ENCODE peak calls at places on chromosomes 4 and X, in four cellular contexts. C is K562, Y is HCT116, R is upper lobe of left lung. Z is an unnamed sample.

GRCh38 chr4:181776655-181777054 is 466.5 kb upstream of the TENM3 start:
- DNase-seq in Y (no peak), R (no peak), C (no peak), Z (no peak)

GRCh38 chrX:107654778-107655761 is 26.8 kb downstream of the PRPS1 start:
- DNase-seq in R (peak; percentile 41), C (peak; percentile 57), Y (peak; percentile 34), Z (no peak)

GRCh38 chrX:9997524-9997923 is 30.4 kb downstream of the CLDN34 start:
- DNase-seq in C (no peak), R (no peak), Y (no peak), Z (no peak)

GRCh38 chr4:85543832-85544231 is 68.9 kb downstream of the ARHGAP24 start:
- DNase-seq in Y (no peak), R (no peak), C (no peak), Z (no peak)

GRCh38 chrX:72540318-72540717 is 32.3 kb downstream of the HDAC8 start:
- DNase-seq in Y (no peak), R (no peak), C (peak; percentile 13), Z (no peak)

GRCh38 chr4:44326716-44327115 is 121.9 kb downstream of the KCTD8 start:
- DNase-seq in Y (no peak), C (no peak), R (no peak), Z (no peak)

GRCh38 chr4:7186081-7186480 is 6.3 kb upstream of the SORCS2 start:
- DNase-seq in R (no peak), C (peak; percentile 60), Y (no peak), Z (no peak)

GRCh38 chr4:88616275-88616996 is 24.2 kb downstream of the HERC3 start:
- DNase-seq in Y (no peak), C (no peak), R (no peak), Z (no peak)

GRCh38 chr4:139839664-139840063 is 174.0 kb downstream of the MGST2 start:
- DNase-seq in Y (no peak), R (no peak), C (no peak), Z (no peak)

GRCh38 chr4:155854597-155855226 is 11.4 kb downstream of the ASIC5 start:
- DNase-seq in Y (no peak), R (no peak), C (no peak), Z (no peak)

GRCh38 chr4:1723131-1723801 is 1.9 kb downstream of the TACC3 start:
- DNase-seq in Y (no peak), R (no peak), C (no peak), Z (no peak)

GRCh38 chr4:106647451-106647850 is 278.9 kb upstream of the GIMD1 start:
- DNase-seq in C (no peak), Y (no peak), R (no peak), Z (no peak)

GRCh38 chrX:115058276-115058675 is 40.9 kb upstream of the IL13RA2 start:
- DNase-seq in C (no peak), R (no peak), Y (no peak), Z (no peak)

GRCh38 chr4:143617994-143618679 is 82.3 kb downstream of the FREM3 start:
- DNase-seq in R (no peak), Y (no peak), C (no peak), Z (no peak)

GRCh38 chrX:19554786-19555185 is 39.5 kb upstream of the MAP3K15 start:
- DNase-seq in Y (no peak), C (no peak), R (no peak), Z (no peak)

GRCh38 chr4:8414377-8414776 is 26.1 kb downstream of the ACOX3 start:
- DNase-seq in C (no peak), Y (no peak), R (no peak), Z (no peak)

GRCh38 chr4:153676491-153676890 is 7.6 kb upstream of the TLR2 start:
- DNase-seq in C (no peak), Y (no peak), R (no peak), Z (no peak)
- TF ChIP-seq POLR2AphosphoS5 in C (no peak), Y (no peak), R (no peak), Z (no peak)

DNA sequence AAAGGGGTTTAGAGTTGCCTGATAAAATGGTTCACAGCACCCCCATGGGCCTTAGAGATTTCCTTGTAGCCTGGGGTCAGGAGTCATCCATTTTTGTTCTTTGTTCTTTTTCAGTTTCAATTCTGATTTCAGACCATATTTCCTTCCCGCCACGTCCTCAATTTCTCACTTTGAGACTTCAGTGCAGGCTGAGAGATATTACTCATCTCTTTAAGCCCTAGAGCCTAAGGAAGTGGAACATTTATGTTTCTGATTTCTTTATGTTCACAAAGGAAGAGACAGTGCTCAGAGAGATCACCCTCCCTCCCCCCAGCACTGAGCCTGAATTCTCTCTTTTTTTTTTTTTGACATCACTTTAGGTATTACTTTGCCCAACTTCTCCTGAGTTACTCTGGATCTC is 56.3 kb downstream of the MSN start:
- DNase-seq in Y (no peak), C (no peak), R (no peak), Z (peak; percentile 22)
- TF ChIP-seq POLR2AphosphoS5 in Y (no peak), C (no peak), R (no peak), Z (no peak)

GRCh38 chr4:54217642-54218486 is 11.2 kb upstream of the PDGFRA start:
- DNase-seq in C (peak; percentile 80), R (no peak), Y (peak; percentile 71), Z (no peak)
- TF ChIP-seq POLR2AphosphoS5 in C (no peak), R (peak; percentile 18), Y (no peak), Z (no peak)

GRCh38 chr4:185532327-185532726 is 3.0 kb downstream of the PDLIM3 start:
- DNase-seq in C (no peak), Y (no peak), R (no peak), Z (no peak)
- TF ChIP-seq POLR2AphosphoS5 in C (no peak), Y (no peak), R (no peak), Z (no peak)

DNA sequence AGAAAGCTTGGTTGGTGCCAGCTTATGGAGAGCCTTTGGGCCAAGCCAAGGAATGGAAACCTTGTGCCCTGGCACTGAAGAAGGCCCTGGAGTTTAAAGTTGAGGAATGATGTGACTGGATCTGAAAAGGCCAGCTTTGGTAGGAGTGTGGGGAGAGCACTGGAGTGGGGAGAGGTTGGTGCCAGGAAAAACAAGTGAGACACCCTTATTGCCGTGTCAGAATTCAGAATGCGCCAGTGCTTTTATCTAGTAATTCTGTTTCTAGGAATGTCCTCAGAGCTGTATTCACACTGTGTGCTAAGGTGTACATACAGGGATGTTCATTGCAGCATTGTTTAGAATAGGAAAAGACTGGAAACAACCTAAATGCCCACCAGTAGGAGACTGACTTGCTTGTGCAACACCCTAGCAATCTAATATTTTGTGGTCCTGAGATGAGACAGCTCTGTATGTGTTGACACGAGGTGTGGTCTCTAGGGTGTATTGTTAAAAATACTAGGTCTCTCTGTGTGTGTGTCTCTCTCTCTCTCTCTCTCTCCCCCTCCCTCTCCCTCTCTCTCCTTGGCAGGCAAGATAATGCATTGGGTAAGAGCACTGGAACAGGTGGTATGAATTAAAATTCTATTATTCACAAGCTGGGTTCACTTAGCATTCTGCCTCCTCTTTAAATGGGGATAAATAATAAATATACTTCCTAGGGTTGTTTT is 107.8 kb downstream of the GATB start:
- DNase-seq in R (no peak), Y (no peak), C (no peak), Z (no peak)
- TF ChIP-seq POLR2AphosphoS5 in R (no peak), Y (no peak), C (no peak), Z (no peak)

DNA sequence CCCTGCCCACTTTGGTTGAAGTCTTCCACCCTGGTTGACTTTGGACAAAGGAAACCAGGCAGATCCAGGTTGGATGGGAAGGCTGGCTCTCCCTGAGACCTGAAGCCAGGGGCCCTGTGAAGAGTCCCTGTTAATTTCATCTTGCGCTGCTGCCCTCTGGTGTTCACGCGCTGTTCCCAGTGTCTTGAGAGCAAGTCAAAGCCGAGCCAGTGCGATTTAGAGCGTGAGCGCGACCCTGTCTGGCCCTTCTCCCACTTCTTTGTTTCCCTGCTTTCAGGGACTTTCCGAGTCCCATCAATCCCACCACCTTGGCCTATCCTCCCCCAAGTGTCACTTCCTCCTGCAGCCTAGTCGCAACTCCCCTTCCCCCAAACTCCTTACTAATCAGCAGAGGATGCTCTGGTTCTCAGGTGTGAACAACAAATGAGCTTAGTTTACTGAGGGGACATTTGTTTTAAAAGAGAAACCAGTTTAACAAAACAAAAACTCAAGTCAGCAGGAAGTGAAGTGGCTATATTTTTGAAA is 25.8 kb upstream of the CHRNA9 start:
- DNase-seq in R (no peak), Y (peak; percentile 77), C (peak; percentile 74), Z (no peak)
- TF ChIP-seq POLR2AphosphoS5 in R (no peak), Y (no peak), C (no peak), Z (no peak)

GRCh38 chr4:189146994-189147929 is 793.4 kb upstream of the FRG1 start:
- DNase-seq in Y (no peak), R (peak; percentile 26), C (no peak), Z (no peak)

GRCh38 chr4:189143255-189143654 is 797.4 kb upstream of the FRG1 start:
- DNase-seq in R (no peak), Y (peak; percentile 43), C (no peak), Z (no peak)
- TF ChIP-seq POLR2AphosphoS5 in R (no peak), Y (peak; percentile 39), C (no peak), Z (no peak)

GRCh38 chrX:56726609-56727008 is 2.4 kb upstream of the NBDY start:
- DNase-seq in C (peak; percentile 21), R (no peak), Y (no peak), Z (no peak)

GRCh38 chrX:56728321-56728720 is 722 bp upstream of the NBDY start:
- DNase-seq in R (no peak), C (no peak), Y (no peak), Z (no peak)

GRCh38 chrX:56728752-56729151 is 291 bp upstream of the NBDY start:
- DNase-seq in C (no peak), Y (no peak), R (no peak), Z (no peak)

GRCh38 chrX:56727531-56727930 is 1.5 kb upstream of the NBDY start:
- DNase-seq in R (no peak), C (no peak), Y (no peak), Z (no peak)

GRCh38 chrX:56729152-56729557 is at the start of gene NBDY:
- DNase-seq in C (peak; percentile 12), R (no peak), Y (no peak), Z (no peak)
- TF ChIP-seq POLR2AphosphoS5 in C (no peak), R (no peak), Y (peak; percentile 74), Z (no peak)

GRCh38 chr4:87532907-87533306 is 3.7 kb upstream of the SPARCL1 start:
- DNase-seq in Y (no peak), C (no peak), R (no peak), Z (no peak)

GRCh38 chr4:87527446-87528240 is 1.5 kb downstream of the SPARCL1 start:
- DNase-seq in R (no peak), C (no peak), Y (no peak), Z (no peak)

GRCh38 chr4:87529187-87529586 is at the start of gene SPARCL1:
- DNase-seq in C (no peak), R (no peak), Y (no peak), Z (no peak)

GRCh38 chr4:87532109-87532508 is 2.9 kb upstream of the SPARCL1 start:
- DNase-seq in C (no peak), Y (no peak), R (no peak), Z (no peak)

DNA sequence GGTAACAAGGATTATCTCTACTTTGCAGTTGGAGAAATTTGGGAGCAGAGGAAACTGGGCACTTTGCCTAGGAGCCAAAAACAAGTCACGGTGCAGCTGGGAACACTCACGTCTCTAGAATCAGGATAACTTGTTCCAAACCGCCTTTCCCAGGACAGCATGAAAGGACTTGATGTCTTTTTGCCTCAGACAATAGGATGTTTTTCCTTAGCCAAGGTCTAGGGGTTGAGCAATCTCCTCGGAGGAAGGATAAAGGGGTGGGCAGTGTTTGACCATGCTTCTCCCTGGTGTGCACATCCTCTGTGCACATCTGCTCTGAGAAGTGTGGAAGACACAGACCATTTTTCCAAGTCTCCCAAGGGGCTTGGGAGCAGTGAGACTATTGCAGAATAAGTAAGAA is 1.7 kb upstream of the SPARCL1 start:
- DNase-seq in Y (no peak), C (no peak), R (no peak), Z (no peak)
- TF ChIP-seq POLR2AphosphoS5 in Y (no peak), C (no peak), R (peak; percentile 90), Z (no peak)

Z was measured in GM12892.